ENCODE peak calls at places on chromosomes 13 and 19, in five cellular contexts. G is hepatocyte, K is cardiac fibroblast, U is EH, C is GM10248. O is an unnamed sample.

GRCh38 chr13:48908381-48909087 is 67.2 kb upstream of the FNDC3A start:
- DNase-seq in K (peak), G (no peak), U (peak), C (no peak), O (no peak)

GRCh38 chr19:55253842-55254624 is 4.8 kb downstream of the PPP6R1 start:
- DNase-seq in G (no peak), K (no peak), U (no peak), C (peak), O (peak)

GRCh38 chr19:15550847-15551182 is 42.5 kb downstream of the CYP4F22 start:
- DNase-seq in U (no peak), K (no peak), G (no peak), C (no peak), O (no peak)

GRCh38 chr19:41871573-41872383 is 5.3 kb upstream of the CD79A start:
- DNase-seq in K (peak), G (no peak), U (no peak), C (peak), O (peak)

GRCh38 chr19:16180611-16181010 is 4.6 kb upstream of the FAM32A start:
- DNase-seq in G (peak), K (peak), U (peak), C (no peak), O (no peak)

GRCh38 chr13:61383101-61383500 is 32.5 kb downstream of the PCDH20 start:
- DNase-seq in G (no peak), C (no peak), K (no peak), U (no peak), O (no peak)

GRCh38 chr13:111664696-111665095 is 344.3 kb downstream of the TEX29 start:
- DNase-seq in C (no peak), G (no peak), U (no peak), K (no peak), O (no peak)

GRCh38 chr13:20993661-20994440 is 67.5 kb downstream of the LATS2 start:
- DNase-seq in U (peak), G (no peak), K (peak), C (no peak), O (no peak)

GRCh38 chr19:8577247-8577646 is at the start of gene MYO1F:
- DNase-seq in G (no peak), C (peak), U (no peak), K (no peak), O (peak)

GRCh38 chr19:10751109-10751972 is 33.5 kb downstream of the DNM2 start:
- DNase-seq in C (no peak), K (peak), G (no peak), U (no peak), O (no peak)

GRCh38 chr19:38734426-38735256 is 9.6 kb downstream of the CAPN12 start:
- DNase-seq in C (peak), K (no peak), G (peak), U (peak), O (peak)

GRCh38 chr13:42991892-42992584 is at the start of gene EPSTI1:
- DNase-seq in C (peak), K (peak), G (peak), U (peak), O (peak)

GRCh38 chr13:72295173-72295572 is 428.2 kb upstream of the DACH1 start:
- DNase-seq in G (no peak), C (no peak), K (peak), U (peak), O (no peak)

GRCh38 chr19:44745386-44745831 is 3.1 kb upstream of the BCL3 start:
- DNase-seq in U (peak), G (peak), K (peak), C (no peak), O (no peak)

GRCh38 chr19:42290523-42291436 is 11.2 kb upstream of the PRR19 start:
- DNase-seq in K (no peak), C (no peak), G (no peak), U (peak), O (no peak)

GRCh38 chr19:1856698-1857603 is 6.4 kb downstream of the KLF16 start:
- DNase-seq in K (peak), G (peak), U (peak), C (peak), O (peak)

GRCh38 chr13:24270639-24271131 is 38.7 kb upstream of the C1QTNF9 start:
- DNase-seq in G (peak), U (peak), K (peak), C (peak), O (peak)

GRCh38 chr19:51799311-51799997 is 4.5 kb downstream of the FPR3 start:
- DNase-seq in U (peak), K (peak), C (no peak), G (peak), O (no peak)